ENCODE peak calls at places on chromosomes 11 and 22, in four cellular contexts. P is right lobe of liver, X is fibroblast of lung, L is prostate gland. M is an unnamed sample. For H3K4me1, the result is how much of the 10 kb centered on the place peaks cover.

GRCh38 chr11:9577551-9577950 is 4.1 kb downstream of the WEE1 start:
- DNase-seq in P (no peak), L (no peak), X (peak), M (no peak)

GRCh38 chr11:36488096-36488495 is 22.0 kb downstream of the TRAF6 start:
- DNase-seq in L (no peak), P (no peak), X (no peak), M (no peak)

GRCh38 chr22:19779011-19779421 is 18.4 kb downstream of the TBX1 start:
- DNase-seq in L (no peak), X (no peak), P (no peak), M (no peak)

GRCh38 chr22:44326549-44326881 is 13.8 kb upstream of the SHISAL1 start:
- DNase-seq in X (no peak), L (no peak), P (no peak), M (no peak)

GRCh38 chr11:35272391-35272821 is 133.4 kb downstream of the CD44 start:
- DNase-seq in L (no peak), P (no peak), X (no peak), M (no peak)

GRCh38 chr11:66849501-66850234 is 6.4 kb downstream of the RCE1 start:
- DNase-seq in P (no peak), L (no peak), X (no peak), M (peak)

GRCh38 chr11:109306322-109306721 is 115.7 kb upstream of the C11orf87 start:
- DNase-seq in X (no peak), L (no peak), P (no peak), M (no peak)

GRCh38 chr11:2287102-2287501 is 14.6 kb downstream of the C11orf21 start:
- DNase-seq in L (no peak), X (no peak), P (peak), M (peak)

GRCh38 chr11:46160100-46160499 is 38.8 kb upstream of the PHF21A start:
- DNase-seq in L (no peak), X (no peak), P (no peak), M (no peak)

GRCh38 chr22:35892192-35892591 is 136.4 kb downstream of the RBFOX2 start:
- DNase-seq in X (peak), L (no peak), P (no peak), M (no peak)

GRCh38 chr11:76782526-76783293 is 446 bp upstream of the TSKU start:
- DNase-seq in P (peak), L (peak), X (peak), M (peak)

GRCh38 chr11:1140642-1141490 is 16.9 kb upstream of the MUC5AC start:
- DNase-seq in L (no peak), X (no peak), P (peak), M (no peak)

GRCh38 chr11:100932474-100933100 is 197.0 kb downstream of the PGR start:
- DNase-seq in P (no peak), L (no peak), X (peak), M (no peak)

GRCh38 chr22:31150615-31151014 is 9.4 kb upstream of the RNF185 start:
- DNase-seq in X (no peak), L (no peak), P (no peak), M (no peak)
- H3K27ac ChIP-seq in X (no peak), L (no peak), P (no peak), M (no peak)

GRCh38 chr22:39149915-39150847 is 2.3 kb downstream of the CBX7 start:
- DNase-seq in L (no peak), X (no peak), P (no peak), M (no peak)
- H3K4me1 ChIP-seq in L (under half), X (under half), P (under half), M (half or more)

GRCh38 chr22:23755711-23756110 is 1.5 kb upstream of the VPREB3 start:
- DNase-seq in P (no peak), X (no peak), L (no peak), M (no peak)

GRCh38 chr22:23754220-23754919 is at the start of gene VPREB3:
- DNase-seq in P (no peak), X (no peak), L (no peak), M (no peak)

GRCh38 chr22:23756891-23757290 is 2.7 kb upstream of the VPREB3 start:
- DNase-seq in L (no peak), X (no peak), P (no peak), M (no peak)

GRCh38 chr22:23753371-23753770 is 854 bp downstream of the VPREB3 start:
- DNase-seq in X (no peak), P (no peak), L (no peak), M (no peak)

GRCh38 chr22:23754980-23755636 is 883 bp upstream of the VPREB3 start:
- DNase-seq in P (no peak), L (no peak), X (no peak), M (no peak)
- H3K27ac ChIP-seq in P (no peak), L (no peak), X (no peak), M (no peak)

GRCh38 chr11:69435161-69435990 is 46.1 kb upstream of the LINC01488 start:
- DNase-seq in X (no peak), P (peak), L (no peak), M (peak)

GRCh38 chr11:69436041-69436982 is 45.2 kb upstream of the LINC01488 start:
- DNase-seq in P (peak), L (no peak), X (no peak), M (peak)

GRCh38 chr11:69431893-69432738 is 49.3 kb upstream of the LINC01488 start:
- DNase-seq in X (no peak), L (no peak), P (peak), M (peak)

GRCh38 chr11:69434341-69434960 is 47.0 kb upstream of the LINC01488 start:
- DNase-seq in X (no peak), L (no peak), P (peak), M (peak)

GRCh38 chr11:69433741-69434140 is 47.7 kb upstream of the LINC01488 start:
- DNase-seq in P (peak), L (no peak), X (no peak), M (no peak)
- H3K4me1 ChIP-seq in P (under half), L (under half), X (under half), M (under half)

GRCh38 chr11:62343822-62344609 is 6.8 kb downstream of the ASRGL1 start:
- DNase-seq in X (no peak), L (no peak), P (no peak), M (no peak)

GRCh38 chr11:62338218-62338617 is 970 bp downstream of the ASRGL1 start:
- DNase-seq in X (no peak), P (no peak), L (no peak), M (no peak)

GRCh38 chr11:62336949-62337681 is at the start of gene ASRGL1:
- DNase-seq in X (peak), L (peak), P (peak), M (peak)

GRCh38 chr11:62337682-62338181 is 484 bp downstream of the ASRGL1 start:
- DNase-seq in L (peak), X (no peak), P (peak), M (peak)

DNA sequence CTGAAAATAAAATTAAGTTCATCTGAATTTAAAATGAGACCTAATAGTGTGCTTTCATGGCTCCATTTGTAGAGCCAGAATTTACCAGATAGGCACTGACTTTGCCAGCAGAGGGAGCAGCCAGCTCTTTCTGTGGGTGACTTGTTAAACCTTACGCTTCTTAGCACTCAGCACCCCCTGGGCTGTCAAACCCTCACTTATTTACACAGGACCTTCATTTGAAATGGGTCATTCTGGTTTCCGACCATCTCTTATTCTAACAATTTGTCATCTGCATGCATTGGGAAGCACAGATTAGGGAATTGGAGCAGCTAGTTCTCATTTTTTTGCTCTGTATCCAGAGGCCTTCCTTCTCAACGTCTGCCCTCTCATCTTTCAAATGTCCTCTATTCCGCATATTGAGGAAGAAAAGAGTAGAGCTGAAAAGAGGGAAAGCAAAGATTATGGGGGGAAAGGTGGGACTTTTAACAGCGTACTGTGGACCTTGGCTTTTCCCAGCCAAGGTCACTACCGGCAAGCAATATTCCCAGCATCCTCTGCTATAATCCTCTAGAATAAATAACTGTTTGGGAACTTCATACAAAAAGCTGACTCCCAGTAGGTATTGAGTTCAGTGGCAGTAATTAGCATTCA is 3.1 kb downstream of the ASRGL1 start:
- DNase-seq in L (peak), P (peak), X (peak), M (peak)
- H3K27ac ChIP-seq in L (peak), P (peak), X (no peak), M (peak)

GRCh38 chr11:111366560-111367410 is 12.3 kb downstream of the POU2AF1 start:
- DNase-seq in X (no peak), L (no peak), P (no peak), M (no peak)

GRCh38 chr11:111365722-111366559 is 13.1 kb downstream of the POU2AF1 start:
- DNase-seq in P (no peak), X (no peak), L (no peak), M (no peak)

GRCh38 chr11:111370270-111370901 is 8.7 kb downstream of the POU2AF1 start:
- DNase-seq in L (no peak), X (no peak), P (no peak), M (no peak)

GRCh38 chr11:111368285-111368560 is 10.9 kb downstream of the POU2AF1 start:
- DNase-seq in L (no peak), X (no peak), P (no peak), M (no peak)

DNA sequence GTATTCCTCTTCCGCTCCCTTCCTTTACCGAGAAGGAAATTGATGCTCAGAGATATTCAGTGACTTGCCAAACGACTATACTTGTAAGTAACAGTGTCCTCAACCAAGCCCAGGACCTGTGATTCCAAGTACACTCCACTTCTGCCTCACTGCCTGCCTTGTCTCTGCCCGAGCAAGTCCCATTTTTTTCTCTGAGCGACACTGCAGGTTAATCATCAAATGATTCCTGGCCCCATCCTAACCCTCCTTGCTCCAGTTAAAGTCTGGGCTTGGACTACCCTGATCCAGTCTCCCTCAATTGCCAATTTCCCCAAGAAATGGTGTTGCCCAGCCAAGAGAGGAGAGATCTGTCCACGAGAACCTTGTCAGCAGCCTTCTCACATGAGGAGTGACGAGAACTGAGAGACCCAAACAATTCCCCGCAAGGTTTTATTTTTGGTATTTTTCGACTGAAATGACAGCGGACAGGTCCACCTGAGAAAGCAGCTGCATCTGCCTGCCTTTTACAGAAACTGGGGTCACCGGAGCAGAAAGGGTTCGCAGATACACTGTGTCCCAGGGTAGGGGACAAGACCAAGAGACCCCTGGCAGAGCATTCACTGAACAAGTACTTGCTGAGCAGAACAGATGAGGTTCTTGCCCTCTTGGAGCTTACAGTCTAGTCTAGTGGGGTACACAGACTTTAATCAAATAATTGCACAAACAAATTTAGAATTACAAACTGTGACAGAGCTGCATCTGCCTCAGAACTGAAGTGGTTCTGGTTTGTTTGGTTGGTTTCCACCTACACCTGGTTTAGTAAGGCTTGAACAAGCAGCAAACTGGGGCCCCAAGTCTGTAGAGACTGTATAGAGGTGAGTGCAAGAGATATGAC is 11.4 kb downstream of the POU2AF1 start:
- DNase-seq in L (peak), P (no peak), X (no peak), M (no peak)
- H3K4me1 ChIP-seq in L (under half), P (under half), X (under half), M (under half)

M was measured in lower lobe of right lung.